ENCODE peak calls at places on chromosomes 13 and 19, in six cellular contexts. L is stomach, A is left lung, J is PC-9, Q is psoas muscle, M is Panc1. I is an unnamed sample.
A peak's percentile ranks its signal among the peaks of the same experiment; 100 is the strongest.

GRCh38 chr19:42436006-42436405 is 6.7 kb downstream of the CXCL17 start:
- DNase-seq in L (no peak), A (no peak), J (no peak), Q (no peak), M (no peak), I (no peak)

GRCh38 chr19:36041831-36042230 is 9.2 kb upstream of the CLIP3 start:
- DNase-seq in L (no peak), A (no peak), J (peak; percentile 36), Q (no peak), M (no peak), I (no peak)

GRCh38 chr13:34462843-34463242 is 479.2 kb upstream of the NBEA start:
- DNase-seq in L (peak; percentile 29), A (no peak), J (peak; percentile 65), Q (no peak), M (no peak), I (no peak)

GRCh38 chr13:75647126-75647784 is 11.1 kb downstream of the LMO7 start:
- DNase-seq in L (no peak), A (no peak), J (no peak), Q (no peak), M (no peak), I (peak; percentile 39)

GRCh38 chr13:41691276-41691675 is 233.9 kb downstream of the RGCC start:
- DNase-seq in L (no peak), A (no peak), J (no peak), Q (no peak), M (no peak), I (no peak)

GRCh38 chr13:73703606-73704005 is 430.6 kb downstream of the KLF12 start:
- DNase-seq in L (no peak), A (no peak), J (no peak), Q (no peak), M (no peak), I (no peak)

GRCh38 chr19:13102666-13103584 is at the start of gene LYL1:
- DNase-seq in L (peak; percentile 86), A (peak; percentile 96), J (no peak), Q (peak; percentile 76), M (no peak), I (peak; percentile 83)

GRCh38 chr13:100652510-100652909 is 22.1 kb downstream of the TMTC4 start:
- DNase-seq in L (no peak), A (no peak), J (no peak), Q (no peak), M (no peak), I (no peak)

GRCh38 chr19:29699861-29700260 is 15.2 kb downstream of the C19orf12 start:
- DNase-seq in L (no peak), A (no peak), J (no peak), Q (no peak), M (no peak), I (no peak)

GRCh38 chr19:3575260-3575741 is 2.6 kb downstream of the HMG20B start:
- DNase-seq in L (peak; percentile 42), A (no peak), J (no peak), Q (no peak), M (no peak), I (no peak)

GRCh38 chr19:8678244-8678807 is 20.3 kb downstream of the ACTL9 start:
- DNase-seq in L (no peak), A (no peak), J (no peak), Q (no peak), M (no peak), I (no peak)

GRCh38 chr13:111491659-111492058 is 171.2 kb downstream of the TEX29 start:
- DNase-seq in L (peak; percentile 4), A (peak; percentile 4), J (no peak), Q (no peak), M (no peak), I (no peak)

GRCh38 chr19:11239377-11240000 is at the start of gene ANGPTL8:
- DNase-seq in L (no peak), A (no peak), J (no peak), Q (no peak), M (no peak), I (no peak)

GRCh38 chr13:109973279-109973678 is 186.9 kb upstream of the IRS2 start:
- DNase-seq in L (no peak), A (no peak), J (no peak), Q (no peak), M (no peak), I (no peak)

GRCh38 chr19:48244289-48244688 is 11.4 kb downstream of the CARD8 start:
- DNase-seq in L (no peak), A (no peak), J (no peak), Q (no peak), M (no peak), I (no peak)

GRCh38 chr19:47860602-47861297 is 1.7 kb downstream of the TPRX2 start:
- DNase-seq in L (no peak), A (no peak), J (no peak), Q (no peak), M (no peak), I (no peak)

GRCh38 chr19:50290011-50290410 is 39.2 kb downstream of the KCNC3 start:
- DNase-seq in L (no peak), A (no peak), J (no peak), Q (no peak), M (no peak), I (no peak)

GRCh38 chr19:1211494-1212234 is 6.1 kb downstream of the STK11 start:
- DNase-seq in L (peak; percentile 64), A (no peak), J (no peak), Q (peak; percentile 49), M (no peak), I (no peak)

GRCh38 chr19:23385404-23385803 is 9.9 kb downstream of the ZNF91 start:
- DNase-seq in L (no peak), A (no peak), J (no peak), Q (no peak), M (no peak), I (no peak)

GRCh38 chr13:32977321-32977720 is 38.9 kb upstream of the KL start:
- DNase-seq in L (no peak), A (no peak), J (no peak), Q (no peak), M (no peak), I (no peak)

GRCh38 chr19:55467236-55468053 is 2.9 kb upstream of the C19orf85 start:
- DNase-seq in L (peak; percentile 75), A (peak; percentile 96), J (peak; percentile 77), Q (peak; percentile 74), M (no peak), I (peak; percentile 89)

GRCh38 chr13:73835138-73835721 is 299.0 kb downstream of the KLF12 start:
- DNase-seq in L (no peak), A (no peak), J (no peak), Q (no peak), M (no peak), I (peak; percentile 31)

GRCh38 chr13:89969996-89970709 is 1377.3 kb upstream of the MIR17HG start:
- DNase-seq in L (no peak), A (no peak), J (no peak), Q (no peak), M (no peak), I (no peak)

GRCh38 chr13:41019027-41019487 is at the start of gene ELF1:
- DNase-seq in L (peak; percentile 59), A (no peak), J (peak; percentile 48), Q (no peak), M (no peak), I (peak; percentile 54)

GRCh38 chr19:3653081-3653795 is 26.6 kb upstream of the CACTIN start:
- DNase-seq in L (no peak), A (no peak), J (no peak), Q (no peak), M (no peak), I (no peak)

GRCh38 chr13:38783992-38784875 is 97.4 kb downstream of the FREM2 start:
- DNase-seq in L (peak; percentile 63), A (no peak), J (no peak), Q (no peak), M (no peak), I (no peak)

GRCh38 chr13:20624213-20624612 is 57.3 kb downstream of the IFT88 start:
- DNase-seq in L (no peak), A (no peak), J (no peak), Q (no peak), M (no peak), I (no peak)

GRCh38 chr19:35533822-35534521 is 716 bp downstream of the GAPDHS start:
- DNase-seq in L (peak; percentile 55), A (peak; percentile 83), J (peak; percentile 34), Q (no peak), M (no peak), I (no peak)

GRCh38 chr13:86559915-86560314 is 760.7 kb upstream of the SLITRK6 start:
- DNase-seq in L (no peak), A (no peak), J (no peak), Q (no peak), M (no peak), I (no peak)

GRCh38 chr19:17001603-17002183 is 24.9 kb downstream of the CPAMD8 start:
- DNase-seq in L (no peak), A (no peak), J (no peak), Q (no peak), M (no peak), I (peak; percentile 50)

GRCh38 chr13:109336730-109337129 is 449.7 kb downstream of the IRS2 start:
- DNase-seq in L (no peak), A (no peak), J (peak; percentile 37), Q (no peak), M (no peak), I (no peak)

GRCh38 chr13:43894438-43894837 is 14.7 kb downstream of the LACC1 start:
- DNase-seq in L (no peak), A (no peak), J (no peak), Q (no peak), M (no peak), I (no peak)
- TF ChIP-seq CTCF in L (no peak), A (no peak), J (peak; percentile 40), Q (no peak), M (peak; percentile 16), I (peak; percentile 2)

GRCh38 chr13:30334663-30335386 is 27.5 kb upstream of the KATNAL1 start:
- DNase-seq in L (no peak), A (no peak), J (no peak), Q (no peak), M (no peak), I (peak; percentile 45)
- TF ChIP-seq CTCF in L (no peak), A (peak; percentile 54), J (peak; percentile 60), Q (peak; percentile 35), M (peak; percentile 66), I (peak; percentile 57)

GRCh38 chr13:37473035-37473434 is 125.5 kb downstream of the POSTN start:
- DNase-seq in L (no peak), A (no peak), J (no peak), Q (no peak), M (no peak), I (no peak)
- TF ChIP-seq CTCF in L (no peak), A (no peak), J (peak; percentile 35), Q (no peak), M (peak; percentile 20), I (peak; percentile 15)

DNA sequence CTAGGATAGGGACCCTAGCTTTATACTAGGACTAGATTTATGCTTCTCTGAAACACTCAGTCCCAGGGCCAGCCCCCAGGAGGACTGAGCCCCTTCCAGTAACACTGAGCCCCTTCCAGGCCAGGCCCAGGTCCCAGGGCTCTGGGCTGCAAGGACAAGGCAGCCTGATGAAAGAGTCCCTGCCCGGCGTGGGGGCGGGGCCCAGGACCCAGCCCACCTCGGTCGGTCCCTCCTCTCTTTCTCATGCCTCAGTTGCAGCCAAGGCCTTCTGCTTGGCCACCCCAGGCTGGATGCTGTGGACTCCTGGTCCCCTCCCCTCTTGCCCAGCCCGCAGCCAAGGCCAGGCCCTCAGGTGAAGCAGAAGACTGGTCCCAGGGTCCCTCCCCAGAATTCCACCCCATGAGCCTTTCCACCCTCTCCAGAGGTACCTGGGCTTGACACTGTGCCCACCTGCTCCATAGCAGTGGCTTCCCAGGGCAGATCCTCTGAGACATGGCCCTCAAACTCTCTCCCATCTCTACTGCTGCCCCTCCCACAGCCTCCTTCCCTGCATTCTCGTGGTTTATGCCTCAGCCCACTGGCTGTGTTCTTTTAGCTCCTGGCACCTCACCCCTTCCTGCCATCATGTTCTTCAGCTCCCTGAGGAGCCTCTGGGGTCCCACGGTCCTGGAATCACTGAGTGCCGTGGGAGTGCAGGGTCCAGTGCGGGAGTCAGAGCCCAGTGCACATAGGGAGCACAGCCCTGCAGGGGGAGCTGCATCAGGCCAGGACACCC is 53.6 kb upstream of the C1QTNF9B start:
- DNase-seq in L (no peak), A (no peak), J (no peak), Q (no peak), M (no peak), I (no peak)
- TF ChIP-seq CTCF in L (no peak), A (no peak), J (no peak), Q (no peak), M (no peak), I (peak; percentile 16)

I was measured in GM13977.